ENCODE peak calls at places on chromosomes 6 and 20, in five cellular contexts. One of them, this sample, is unnamed.

GRCh38 chr20:1345030-1345755 is 16.3 kb upstream of the SDCBP2 start:
- DNase-seq in astrocyte of the spinal cord: no peak
- DNase-seq in lung: no peak
- DNase-seq in transverse colon: no peak
- DNase-seq in tibial artery: no peak
- DNase-seq in this sample: no peak

GRCh38 chr20:13202553-13202952 is 18.5 kb upstream of the ISM1 start:
- DNase-seq in astrocyte of the spinal cord: no peak
- DNase-seq in lung: no peak
- DNase-seq in transverse colon: no peak
- DNase-seq in tibial artery: no peak
- DNase-seq in this sample: no peak

GRCh38 chr20:36344517-36345132 is 38.5 kb downstream of the DLGAP4 start:
- DNase-seq in astrocyte of the spinal cord: peak
- DNase-seq in lung: no peak
- DNase-seq in transverse colon: peak
- DNase-seq in tibial artery: no peak
- DNase-seq in this sample: peak

GRCh38 chr6:141024526-141024925 is 1108.2 kb upstream of the GJE1 start:
- DNase-seq in astrocyte of the spinal cord: no peak
- DNase-seq in lung: no peak
- DNase-seq in transverse colon: no peak
- DNase-seq in tibial artery: no peak
- DNase-seq in this sample: no peak

GRCh38 chr20:61419501-61419900 is 167.4 kb downstream of the CDH4 start:
- DNase-seq in astrocyte of the spinal cord: no peak
- DNase-seq in lung: no peak
- DNase-seq in transverse colon: no peak
- DNase-seq in tibial artery: no peak
- DNase-seq in this sample: no peak

GRCh38 chr6:5950448-5950847 is 56.3 kb downstream of the NRN1 start:
- DNase-seq in astrocyte of the spinal cord: peak
- DNase-seq in lung: no peak
- DNase-seq in transverse colon: no peak
- DNase-seq in tibial artery: no peak
- DNase-seq in this sample: no peak

GRCh38 chr6:170289108-170289931 is 1.6 kb downstream of the DLL1 start:
- DNase-seq in astrocyte of the spinal cord: no peak
- DNase-seq in lung: no peak
- DNase-seq in transverse colon: no peak
- DNase-seq in tibial artery: no peak
- DNase-seq in this sample: no peak

GRCh38 chr6:165013701-165014100 is 295.7 kb downstream of the C6orf118 start:
- DNase-seq in astrocyte of the spinal cord: no peak
- DNase-seq in lung: no peak
- DNase-seq in transverse colon: no peak
- DNase-seq in tibial artery: no peak
- DNase-seq in this sample: no peak

GRCh38 chr6:41600499-41601247 is 37.6 kb upstream of the MDFI start:
- DNase-seq in astrocyte of the spinal cord: no peak
- DNase-seq in lung: no peak
- DNase-seq in transverse colon: no peak
- DNase-seq in tibial artery: no peak
- DNase-seq in this sample: no peak

GRCh38 chr20:22776369-22776768 is 192.0 kb upstream of the FOXA2 start:
- DNase-seq in astrocyte of the spinal cord: no peak
- DNase-seq in lung: no peak
- DNase-seq in transverse colon: no peak
- DNase-seq in tibial artery: no peak
- DNase-seq in this sample: no peak

GRCh38 chr6:84681693-84682326 is 82.6 kb downstream of the TBX18 start:
- DNase-seq in astrocyte of the spinal cord: no peak
- DNase-seq in lung: no peak
- DNase-seq in transverse colon: no peak
- DNase-seq in tibial artery: no peak
- DNase-seq in this sample: no peak

GRCh38 chr20:62900692-62901584 is 25.4 kb downstream of the DIDO1 start:
- DNase-seq in astrocyte of the spinal cord: no peak
- DNase-seq in lung: no peak
- DNase-seq in transverse colon: peak
- DNase-seq in tibial artery: no peak
- DNase-seq in this sample: no peak

GRCh38 chr6:17280552-17281090 is 540 bp upstream of the RBM24 start:
- DNase-seq in astrocyte of the spinal cord: peak
- DNase-seq in lung: peak
- DNase-seq in transverse colon: peak
- DNase-seq in tibial artery: peak
- DNase-seq in this sample: peak

GRCh38 chr6:35678814-35679213 is 9.9 kb downstream of the FKBP5 start:
- DNase-seq in astrocyte of the spinal cord: no peak
- DNase-seq in lung: no peak
- DNase-seq in transverse colon: no peak
- DNase-seq in tibial artery: no peak
- DNase-seq in this sample: no peak

GRCh38 chr6:88376759-88377387 is 210.7 kb upstream of the CNR1 start:
- DNase-seq in astrocyte of the spinal cord: peak
- DNase-seq in lung: no peak
- DNase-seq in transverse colon: no peak
- DNase-seq in tibial artery: no peak
- DNase-seq in this sample: no peak

GRCh38 chr6:56595490-56596122 is 47.1 kb downstream of the DST start:
- DNase-seq in astrocyte of the spinal cord: peak
- DNase-seq in lung: no peak
- DNase-seq in transverse colon: peak
- DNase-seq in tibial artery: no peak
- DNase-seq in this sample: no peak

GRCh38 chr6:163327936-163328335 is 86.6 kb upstream of the QKI start:
- DNase-seq in astrocyte of the spinal cord: no peak
- DNase-seq in lung: no peak
- DNase-seq in transverse colon: no peak
- DNase-seq in tibial artery: no peak
- DNase-seq in this sample: no peak

GRCh38 chr6:5747379-5747778 is 259.3 kb downstream of the NRN1 start:
- DNase-seq in astrocyte of the spinal cord: no peak
- DNase-seq in lung: no peak
- DNase-seq in transverse colon: no peak
- DNase-seq in tibial artery: no peak
- DNase-seq in this sample: no peak

GRCh38 chr20:51826372-51826771 is 24.1 kb upstream of the SALL4 start:
- DNase-seq in astrocyte of the spinal cord: no peak
- DNase-seq in lung: no peak
- DNase-seq in transverse colon: no peak
- DNase-seq in tibial artery: no peak
- DNase-seq in this sample: no peak

GRCh38 chr6:31128093-31128676 is 7.9 kb upstream of the CDSN start:
- DNase-seq in astrocyte of the spinal cord: peak
- DNase-seq in lung: peak
- DNase-seq in transverse colon: peak
- DNase-seq in tibial artery: peak
- DNase-seq in this sample: peak

GRCh38 chr6:53437557-53438202 is 88.9 kb upstream of the ELOVL5 start:
- DNase-seq in astrocyte of the spinal cord: peak
- DNase-seq in lung: peak
- DNase-seq in transverse colon: no peak
- DNase-seq in tibial artery: no peak
- DNase-seq in this sample: no peak

GRCh38 chr20:1224205-1224604 is 1.6 kb upstream of the RAD21L1 start:
- DNase-seq in astrocyte of the spinal cord: no peak
- DNase-seq in lung: no peak
- DNase-seq in transverse colon: no peak
- DNase-seq in tibial artery: no peak
- DNase-seq in this sample: no peak

GRCh38 chr6:107079429-107079828 is 35.9 kb downstream of the BEND3 start:
- DNase-seq in astrocyte of the spinal cord: no peak
- DNase-seq in lung: no peak
- DNase-seq in transverse colon: no peak
- DNase-seq in tibial artery: no peak
- DNase-seq in this sample: no peak

GRCh38 chr20:34943808-34944568 is 11.6 kb downstream of the GSS start:
- DNase-seq in astrocyte of the spinal cord: peak
- DNase-seq in lung: no peak
- DNase-seq in transverse colon: no peak
- DNase-seq in tibial artery: no peak
- DNase-seq in this sample: no peak

GRCh38 chr6:46491201-46491788 is at the start of gene RCAN2:
- DNase-seq in astrocyte of the spinal cord: peak
- DNase-seq in lung: peak
- DNase-seq in transverse colon: peak
- DNase-seq in tibial artery: peak
- DNase-seq in this sample: peak

GRCh38 chr6:129497591-129498555 is 212.1 kb downstream of the ARHGAP18 start:
- DNase-seq in astrocyte of the spinal cord: no peak
- DNase-seq in lung: no peak
- DNase-seq in transverse colon: no peak
- DNase-seq in tibial artery: no peak
- DNase-seq in this sample: no peak

DNA sequence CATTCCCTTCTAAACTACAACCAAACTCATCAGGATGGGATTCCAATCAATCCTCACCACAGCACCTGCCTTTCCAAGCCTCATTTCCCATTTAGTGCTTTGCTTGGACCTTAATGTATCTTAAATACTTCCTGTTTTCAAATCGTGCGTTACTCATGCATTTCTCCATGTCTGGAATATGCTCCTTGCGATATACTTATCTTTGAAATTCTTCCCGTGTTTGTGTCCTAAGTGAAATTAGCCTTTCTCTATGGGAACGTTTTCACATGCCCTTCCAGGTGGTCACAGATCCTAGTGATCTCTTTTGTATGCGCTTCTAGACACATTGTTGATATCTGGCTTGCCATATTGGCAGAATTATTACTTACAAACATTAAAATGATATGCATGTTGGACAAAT is 620.6 kb upstream of the AGPAT4 start:
- DNase-seq in astrocyte of the spinal cord: no peak
- DNase-seq in lung: no peak
- DNase-seq in transverse colon: no peak
- DNase-seq in tibial artery: no peak
- DNase-seq in this sample: no peak
- TF ChIP-seq CTCF in astrocyte of the spinal cord: no peak
- TF ChIP-seq CTCF in lung: no peak
- TF ChIP-seq CTCF in transverse colon: no peak
- TF ChIP-seq CTCF in tibial artery: no peak
- TF ChIP-seq CTCF in this sample: no peak

GRCh38 chr20:5513975-5514516 is 197.3 kb upstream of the PROKR2 start:
- DNase-seq in astrocyte of the spinal cord: peak
- DNase-seq in lung: no peak
- DNase-seq in transverse colon: peak
- DNase-seq in tibial artery: no peak
- DNase-seq in this sample: no peak
- TF ChIP-seq CTCF in astrocyte of the spinal cord: no peak
- TF ChIP-seq CTCF in lung: no peak
- TF ChIP-seq CTCF in transverse colon: peak
- TF ChIP-seq CTCF in tibial artery: no peak
- TF ChIP-seq CTCF in this sample: no peak

GRCh38 chr20:2470432-2471193 is at the start of gene SNRPB:
- DNase-seq in astrocyte of the spinal cord: peak
- DNase-seq in lung: peak
- DNase-seq in transverse colon: peak
- DNase-seq in tibial artery: peak
- DNase-seq in this sample: peak
- TF ChIP-seq CTCF in astrocyte of the spinal cord: no peak
- TF ChIP-seq CTCF in lung: no peak
- TF ChIP-seq CTCF in transverse colon: no peak
- TF ChIP-seq CTCF in tibial artery: no peak
- TF ChIP-seq CTCF in this sample: no peak

DNA sequence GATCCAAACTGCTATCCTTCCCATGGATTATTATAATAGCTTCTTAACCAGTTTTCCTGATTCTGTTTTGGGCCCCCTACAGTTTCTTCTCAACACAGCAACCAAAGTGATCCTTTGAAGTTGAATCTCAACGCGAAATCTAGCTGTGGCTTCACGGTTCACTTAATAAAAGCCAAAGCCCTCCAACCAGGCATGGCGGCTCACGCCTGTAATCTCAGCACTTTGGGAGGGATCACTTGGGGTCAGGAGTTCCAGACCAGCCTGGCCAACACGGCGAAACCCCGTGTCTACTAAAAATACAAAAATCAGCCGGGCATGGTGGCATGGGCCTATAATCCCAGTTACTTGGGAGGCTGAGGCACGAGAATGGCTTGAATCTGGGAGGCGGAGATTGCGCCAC is 3.3 kb downstream of the RMND1 start:
- DNase-seq in astrocyte of the spinal cord: no peak
- DNase-seq in lung: no peak
- DNase-seq in transverse colon: no peak
- DNase-seq in tibial artery: no peak
- DNase-seq in this sample: no peak
- TF ChIP-seq CTCF in astrocyte of the spinal cord: peak
- TF ChIP-seq CTCF in lung: no peak
- TF ChIP-seq CTCF in transverse colon: no peak
- TF ChIP-seq CTCF in tibial artery: no peak
- TF ChIP-seq CTCF in this sample: no peak

GRCh38 chr6:2351090-2351489 is 105.7 kb upstream of the GMDS start:
- DNase-seq in astrocyte of the spinal cord: no peak
- DNase-seq in lung: no peak
- DNase-seq in transverse colon: no peak
- DNase-seq in tibial artery: no peak
- DNase-seq in this sample: no peak

GRCh38 chr6:2351807-2352431 is 106.5 kb upstream of the GMDS start:
- DNase-seq in astrocyte of the spinal cord: peak
- DNase-seq in lung: no peak
- DNase-seq in transverse colon: no peak
- DNase-seq in tibial artery: no peak
- DNase-seq in this sample: no peak

GRCh38 chr6:2355155-2355554 is 109.8 kb upstream of the GMDS start:
- DNase-seq in astrocyte of the spinal cord: no peak
- DNase-seq in lung: no peak
- DNase-seq in transverse colon: no peak
- DNase-seq in tibial artery: no peak
- DNase-seq in this sample: no peak

GRCh38 chr6:2353412-2354137 is 108.2 kb upstream of the GMDS start:
- DNase-seq in astrocyte of the spinal cord: peak
- DNase-seq in lung: peak
- DNase-seq in transverse colon: peak
- DNase-seq in tibial artery: peak
- DNase-seq in this sample: peak

GRCh38 chr6:2354138-2354491 is 108.7 kb upstream of the GMDS start:
- DNase-seq in astrocyte of the spinal cord: no peak
- DNase-seq in lung: no peak
- DNase-seq in transverse colon: no peak
- DNase-seq in tibial artery: no peak
- DNase-seq in this sample: no peak
- TF ChIP-seq CTCF in astrocyte of the spinal cord: no peak
- TF ChIP-seq CTCF in lung: no peak
- TF ChIP-seq CTCF in transverse colon: peak
- TF ChIP-seq CTCF in tibial artery: no peak
- TF ChIP-seq CTCF in this sample: no peak

DNA sequence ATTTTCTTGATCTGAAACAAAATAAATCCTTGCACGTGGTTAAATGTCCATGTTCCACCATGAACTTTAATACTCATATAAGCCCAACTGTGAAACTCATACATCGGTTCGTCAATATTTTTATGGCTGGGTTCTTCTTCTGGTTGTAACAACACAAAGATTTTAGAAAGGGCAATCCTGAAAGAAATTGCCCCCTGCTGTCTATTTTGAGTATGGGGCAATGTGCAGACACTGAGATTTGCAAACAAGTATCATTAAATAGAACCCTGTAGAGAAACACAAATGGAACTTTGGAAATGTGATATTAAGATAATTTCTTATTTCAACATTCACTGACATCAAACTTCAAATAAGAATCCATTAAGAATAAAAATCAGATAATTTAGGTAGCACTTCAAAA is 80.2 kb upstream of the PHACTR1 start:
- DNase-seq in astrocyte of the spinal cord: no peak
- DNase-seq in lung: no peak
- DNase-seq in transverse colon: no peak
- DNase-seq in tibial artery: no peak
- DNase-seq in this sample: no peak
- TF ChIP-seq CTCF in astrocyte of the spinal cord: peak
- TF ChIP-seq CTCF in lung: no peak
- TF ChIP-seq CTCF in transverse colon: no peak
- TF ChIP-seq CTCF in tibial artery: peak
- TF ChIP-seq CTCF in this sample: no peak

This sample was measured in mesothelial cell of epicardium.